ENCODE peak calls at places on chromosomes 16 and 17, in four cellular contexts. A, M, L and I are unnamed samples.

GRCh38 chr16:4654387-4654901 is 29.8 kb downstream of the MGRN1 start:
- DNase-seq in A (peak), M (no peak), L (no peak), I (no peak)

GRCh38 chr17:81075307-81075706 is 40.4 kb downstream of the BAIAP2 start:
- DNase-seq in A (no peak), M (no peak), L (no peak), I (no peak)

GRCh38 chr17:44008205-44008909 is 3.9 kb downstream of the NAGS start:
- DNase-seq in A (no peak), M (no peak), L (no peak), I (no peak)

GRCh38 chr16:70689035-70689969 is 3.4 kb upstream of the MTSS2 start:
- DNase-seq in A (peak), M (no peak), L (no peak), I (no peak)

GRCh38 chr17:17072546-17072945 is 30.3 kb downstream of the MPRIP start:
- DNase-seq in A (no peak), M (no peak), L (no peak), I (no peak)

GRCh38 chr17:60079401-60079861 is 710 bp upstream of the HEATR6 start:
- DNase-seq in A (no peak), M (no peak), L (no peak), I (peak)

GRCh38 chr16:77995843-77996455 is 26.4 kb upstream of the CLEC3A start:
- DNase-seq in A (no peak), M (no peak), L (no peak), I (no peak)

GRCh38 chr16:13829712-13830304 is 90.1 kb upstream of the ERCC4 start:
- DNase-seq in A (no peak), M (no peak), L (no peak), I (no peak)

GRCh38 chr16:81319221-81319912 is 4.6 kb downstream of the GAN start:
- DNase-seq in A (no peak), M (no peak), L (no peak), I (no peak)

GRCh38 chr16:64356267-64356666 is 765.6 kb downstream of the CDH11 start:
- DNase-seq in A (no peak), M (no peak), L (no peak), I (no peak)

GRCh38 chr16:14285542-14286380 is 214.6 kb downstream of the MRTFB start:
- DNase-seq in A (peak), M (peak), L (peak), I (peak)

GRCh38 chr17:30379303-30380105 is 777 bp downstream of the CPD start:
- DNase-seq in A (peak), M (no peak), L (no peak), I (peak)

GRCh38 chr17:81464586-81464985 is 48.0 kb downstream of the ACTG1 start:
- DNase-seq in A (no peak), M (no peak), L (no peak), I (no peak)

GRCh38 chr16:78198299-78198698 is 98.8 kb downstream of the WWOX start:
- DNase-seq in A (no peak), M (no peak), L (no peak), I (no peak)

GRCh38 chr17:77948690-77949114 is 9.8 kb upstream of the TNRC6C start:
- DNase-seq in A (no peak), M (peak), L (no peak), I (peak)

GRCh38 chr16:78607465-78607864 is 508.0 kb downstream of the WWOX start:
- DNase-seq in A (no peak), M (no peak), L (no peak), I (no peak)

GRCh38 chr17:31068291-31068690 is 26.5 kb upstream of the NF1 start:
- DNase-seq in A (no peak), M (no peak), L (peak), I (peak)

GRCh38 chr16:4028144-4028543 is 88.1 kb downstream of the ADCY9 start:
- DNase-seq in A (peak), M (no peak), L (no peak), I (no peak)

GRCh38 chr17:66272699-66273390 is 29.6 kb upstream of the PRKCA start:
- DNase-seq in A (no peak), M (no peak), L (no peak), I (peak)

GRCh38 chr16:29699324-29700219 is 20.6 kb downstream of the QPRT start:
- DNase-seq in A (no peak), M (no peak), L (no peak), I (no peak)

GRCh38 chr17:33290156-33290697 is 2.9 kb downstream of the ASIC2 start:
- DNase-seq in A (no peak), M (no peak), L (no peak), I (no peak)

GRCh38 chr16:468072-468821 is 42.8 kb downstream of the RAB11FIP3 start:
- DNase-seq in A (no peak), M (no peak), L (no peak), I (no peak)

GRCh38 chr17:76716146-76716833 is 5.5 kb upstream of the MXRA7 start:
- DNase-seq in A (no peak), M (no peak), L (peak), I (no peak)

GRCh38 chr17:51703364-51704341 is 443.3 kb downstream of the UTP18 start:
- DNase-seq in A (peak), M (no peak), L (no peak), I (peak)

GRCh38 chr17:46125831-46126230 is 67.4 kb downstream of the KANSL1 start:
- DNase-seq in A (no peak), M (no peak), L (no peak), I (no peak)

GRCh38 chr17:40910441-40910841 is 25.4 kb upstream of the KRT20 start:
- DNase-seq in A (no peak), M (no peak), L (no peak), I (no peak)